ENCODE peak calls at places on chromosome 22, in eight cellular contexts. Q is PC-3; E is GM12865; L is CD4-positive, alpha-beta T cell; R is WTC11; J is Peyer's patch; A is H1; Y is mucosa of descending colon. X is an unnamed sample.
A peak's percentile ranks its signal among the peaks of the same experiment; 100 is the strongest.

GRCh38 chr22:43862074-43862881 is at the start of gene SULT4A1:
- DNase-seq in L (no peak), J (peak; percentile 40), A (no peak), E (no peak), Y (no peak), R (peak; percentile 47), Q (no peak), X (peak; percentile 43)

GRCh38 chr22:44445731-44446130 is 52.3 kb downstream of the RTL6 start:
- DNase-seq in A (no peak), L (no peak), Q (peak; percentile 46), J (peak; percentile 40), R (no peak), Y (no peak), E (no peak), X (no peak)

GRCh38 chr22:18065256-18065655 is 12.5 kb upstream of the PEX26 start:
- DNase-seq in R (peak; percentile 55), A (no peak), J (no peak), Q (peak; percentile 44), Y (no peak), L (no peak), E (no peak), X (no peak)

GRCh38 chr22:42258126-42258525 is 12.3 kb downstream of the TCF20 start:
- DNase-seq in R (no peak), E (no peak), Q (no peak), J (no peak), A (no peak), Y (no peak), L (no peak), X (no peak)

GRCh38 chr22:29309332-29310064 is 3.0 kb downstream of the GAS2L1 start:
- DNase-seq in R (no peak), J (peak; percentile 80), E (no peak), Q (peak; percentile 25), L (no peak), Y (peak; percentile 75), A (no peak), X (no peak)

GRCh38 chr22:20243545-20244249 is 24.4 kb downstream of the RTN4R start:
- DNase-seq in R (no peak), J (no peak), Q (peak; percentile 54), A (no peak), Y (peak; percentile 58), E (peak; percentile 61), L (peak; percentile 31), X (no peak)

GRCh38 chr22:37492428-37493344 is 6.5 kb upstream of the MFNG start:
- DNase-seq in A (peak; percentile 46), L (peak; percentile 41), Q (peak; percentile 54), Y (peak; percentile 50), J (no peak), R (peak; percentile 78), E (peak; percentile 59), X (no peak)

GRCh38 chr22:31726692-31727091 is 23.2 kb downstream of the PRR14L start:
- DNase-seq in L (no peak), Y (no peak), Q (no peak), R (no peak), A (no peak), E (no peak), J (no peak), X (no peak)

GRCh38 chr22:32204211-32204855 is 540 bp downstream of the RFPL2 start:
- DNase-seq in Q (no peak), A (no peak), Y (peak; percentile 48), J (no peak), L (no peak), E (no peak), R (peak; percentile 63), X (no peak)

GRCh38 chr22:28703436-28703835 is 23.8 kb upstream of the TTC28 start:
- DNase-seq in L (no peak), E (no peak), R (no peak), Q (no peak), A (no peak), Y (no peak), J (no peak), X (no peak)

GRCh38 chr22:49657275-49657973 is 170.2 kb downstream of the BRD1 start:
- DNase-seq in A (no peak), Y (peak; percentile 45), J (peak; percentile 50), Q (no peak), E (peak; percentile 40), R (no peak), L (peak; percentile 53), X (no peak)

GRCh38 chr22:19713650-19714319 is 518 bp upstream of the SEPTIN5 start:
- DNase-seq in R (peak; percentile 52), J (no peak), Y (no peak), E (no peak), A (no peak), L (no peak), Q (no peak), X (peak; percentile 45)

GRCh38 chr22:50672471-50673230 is at the start of gene SHANK3:
- DNase-seq in L (no peak), E (no peak), Q (no peak), R (no peak), J (peak; percentile 53), Y (no peak), A (no peak), X (no peak)

GRCh38 chr22:27997538-27997937 is 78.5 kb upstream of the PITPNB start:
- DNase-seq in A (no peak), L (no peak), R (no peak), Q (no peak), J (peak; percentile 15), E (peak; percentile 26), Y (no peak), X (no peak)

GRCh38 chr22:50169774-50170341 is 673 bp upstream of the PANX2 start:
- DNase-seq in J (no peak), R (no peak), E (peak; percentile 59), Y (no peak), L (no peak), Q (peak; percentile 46), A (no peak), X (no peak)

GRCh38 chr22:41998361-41999261 is at the start of gene WBP2NL:
- DNase-seq in E (peak; percentile 96), R (no peak), Y (peak; percentile 93), A (no peak), L (peak; percentile 77), Q (peak; percentile 69), J (peak; percentile 90), X (no peak)

GRCh38 chr22:22748297-22748743 is 103.9 kb downstream of the GGTLC2 start:
- DNase-seq in A (no peak), Y (peak; percentile 58), R (peak; percentile 51), L (peak; percentile 16), Q (peak; percentile 64), E (peak; percentile 42), J (peak; percentile 56), X (peak; percentile 37)

GRCh38 chr22:46391486-46392136 is 56.1 kb downstream of the TRMU start:
- DNase-seq in E (no peak), J (no peak), Y (no peak), Q (no peak), R (no peak), L (no peak), A (no peak), X (no peak)
- TF ChIP-seq CTCF in E (no peak), J (no peak), Y (no peak), Q (no peak), R (no peak), L (no peak), A (no peak), X (no peak)

GRCh38 chr22:24555496-24556253 is at the start of gene SNRPD3:
- DNase-seq in E (peak; percentile 94), Q (peak; percentile 85), A (peak; percentile 56), Y (peak; percentile 93), L (peak; percentile 84), R (peak; percentile 92), J (peak; percentile 95), X (peak; percentile 86)
- TF ChIP-seq CTCF in E (no peak), Q (no peak), A (no peak), Y (no peak), L (no peak), R (no peak), J (peak; percentile 21), X (peak; percentile 40)

DNA sequence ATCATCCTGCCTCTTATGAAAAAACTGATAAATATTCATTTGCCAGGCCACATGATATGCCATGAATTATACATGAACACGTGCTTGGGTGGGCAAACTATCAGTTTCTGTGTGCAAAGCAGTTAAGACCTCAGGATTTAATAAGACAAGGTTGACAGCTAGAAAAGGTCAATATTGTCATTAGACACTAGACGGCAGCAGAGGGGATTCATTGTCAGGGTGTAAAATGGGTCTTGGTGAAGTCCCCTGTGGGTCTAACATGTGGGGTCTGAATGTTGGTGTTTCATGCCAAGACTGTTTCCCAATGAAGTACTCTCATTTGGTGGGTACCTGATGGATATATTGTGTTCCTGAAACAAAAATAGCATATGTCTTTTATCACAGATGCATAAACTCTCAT is 111.9 kb downstream of the MYO18B start:
- DNase-seq in E (peak; percentile 40), L (no peak), Y (no peak), Q (peak; percentile 1), A (no peak), R (no peak), J (no peak), X (no peak)
- TF ChIP-seq CTCF in E (peak; percentile 52), L (no peak), Y (no peak), Q (peak; percentile 37), A (peak; percentile 42), R (no peak), J (no peak), X (peak; percentile 56)

GRCh38 chr22:38706885-38707180 is 1.1 kb downstream of the GTPBP1 start:
- DNase-seq in A (no peak), J (no peak), E (no peak), Q (peak; percentile 7), R (no peak), L (no peak), Y (no peak), X (no peak)

GRCh38 chr22:38706101-38706884 is 549 bp downstream of the GTPBP1 start:
- DNase-seq in Q (no peak), L (no peak), A (no peak), J (peak; percentile 70), R (peak; percentile 44), E (peak; percentile 49), Y (peak; percentile 76), X (peak; percentile 5)

GRCh38 chr22:38707346-38707745 is 1.6 kb downstream of the GTPBP1 start:
- DNase-seq in L (no peak), R (no peak), Y (no peak), A (no peak), E (peak; percentile 33), Q (peak; percentile 82), J (no peak), X (no peak)

GRCh38 chr22:38704568-38705234 is 1.0 kb upstream of the GTPBP1 start:
- DNase-seq in E (no peak), A (no peak), Y (no peak), Q (no peak), R (no peak), J (no peak), L (no peak), X (no peak)

DNA sequence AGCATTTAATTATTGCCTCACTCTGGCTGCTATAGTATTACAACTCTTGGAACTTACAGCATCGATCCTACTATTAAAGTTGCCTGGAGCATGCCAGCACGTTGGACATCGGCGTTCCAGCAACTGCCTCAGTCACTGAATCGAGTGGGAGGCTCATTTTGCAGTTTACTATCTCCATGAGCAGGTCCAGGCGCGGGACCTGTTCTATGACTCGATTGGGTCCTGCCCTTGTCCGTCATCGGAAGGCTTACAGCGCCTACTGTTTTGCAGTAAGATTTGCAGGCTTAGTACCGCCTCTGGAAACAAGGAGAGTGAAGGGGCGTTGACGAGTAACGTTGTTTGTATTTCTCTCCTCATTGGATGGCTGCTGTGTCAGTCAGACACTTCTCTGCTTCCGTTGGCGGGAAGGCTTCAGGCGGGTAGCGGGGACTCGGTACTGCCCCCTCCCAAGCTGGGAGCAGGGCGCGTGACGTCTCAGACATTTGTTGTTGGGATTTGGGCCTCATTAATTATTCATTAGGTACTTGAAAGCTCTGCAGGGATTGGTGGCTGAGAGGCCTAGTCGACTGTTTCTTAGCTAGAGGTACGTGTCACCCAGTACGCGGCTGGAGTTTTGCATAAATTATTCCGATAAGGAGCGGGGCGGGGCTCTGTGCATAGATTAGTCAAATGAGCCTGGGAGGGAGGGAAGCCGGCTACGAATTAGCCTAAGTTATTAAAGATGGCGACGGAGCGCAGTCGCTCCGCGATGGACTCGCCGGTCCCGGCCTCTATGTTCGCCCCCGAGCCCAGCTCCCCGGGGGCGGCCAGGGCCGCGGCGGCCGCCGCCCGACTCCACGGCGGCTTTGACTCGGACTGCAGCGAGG is at the start of gene GTPBP1:
- DNase-seq in J (peak; percentile 95), Q (peak; percentile 98), Y (peak; percentile 94), R (peak; percentile 97), E (peak; percentile 100), A (peak; percentile 99), L (peak; percentile 92), X (peak; percentile 98)
- TF ChIP-seq CTCF in J (no peak), Q (no peak), Y (peak; percentile 12), R (no peak), E (no peak), A (no peak), L (peak; percentile 22), X (no peak)